ENCODE peak calls at places on chromosomes 7 and 10, in five cellular contexts. One of them, this sample, is unnamed.

GRCh38 chr10:60934215-60935175 is 9.5 kb downstream of the RHOBTB1 start:
- DNase-seq in spleen: no peak
- DNase-seq in GM12891: no peak
- DNase-seq in K562: no peak
- DNase-seq in stomach: no peak
- DNase-seq in this sample: no peak

GRCh38 chr7:50728184-50728583 is 54.5 kb downstream of the GRB10 start:
- DNase-seq in spleen: no peak
- DNase-seq in K562: no peak
- DNase-seq in GM12891: no peak
- DNase-seq in stomach: no peak
- DNase-seq in this sample: no peak

GRCh38 chr7:47574473-47575328 is 7.2 kb downstream of the TNS3 start:
- DNase-seq in stomach: peak; percentile 40
- DNase-seq in spleen: no peak
- DNase-seq in K562: no peak
- DNase-seq in GM12891: peak; percentile 33
- DNase-seq in this sample: no peak

GRCh38 chr10:43867113-43867512 is 218.4 kb upstream of the ZNF32 start:
- DNase-seq in spleen: no peak
- DNase-seq in GM12891: no peak
- DNase-seq in K562: no peak
- DNase-seq in stomach: no peak
- DNase-seq in this sample: no peak

GRCh38 chr10:96584035-96584434 is 2.8 kb downstream of the TM9SF3 start:
- DNase-seq in K562: no peak
- DNase-seq in stomach: no peak
- DNase-seq in spleen: no peak
- DNase-seq in GM12891: no peak
- DNase-seq in this sample: no peak

GRCh38 chr7:43105521-43106120 is 6.8 kb upstream of the HECW1 start:
- DNase-seq in K562: no peak
- DNase-seq in spleen: no peak
- DNase-seq in stomach: no peak
- DNase-seq in GM12891: no peak
- DNase-seq in this sample: no peak

GRCh38 chr10:62924344-62924748 is 108.2 kb upstream of the EGR2 start:
- DNase-seq in spleen: peak; percentile 72
- DNase-seq in stomach: no peak
- DNase-seq in K562: no peak
- DNase-seq in GM12891: no peak
- DNase-seq in this sample: peak; percentile 23

GRCh38 chr10:114042895-114043531 is 653 bp upstream of the ADRB1 start:
- DNase-seq in spleen: no peak
- DNase-seq in GM12891: no peak
- DNase-seq in K562: no peak
- DNase-seq in stomach: peak; percentile 36
- DNase-seq in this sample: peak; percentile 47

GRCh38 chr10:47024399-47025252 is 113.4 kb downstream of the PTPN20 start:
- DNase-seq in GM12891: peak; percentile 78
- DNase-seq in K562: peak; percentile 82
- DNase-seq in stomach: peak; percentile 69
- DNase-seq in spleen: peak; percentile 84
- DNase-seq in this sample: peak; percentile 83

GRCh38 chr7:83648464-83649241 is at the start of gene SEMA3E:
- DNase-seq in K562: no peak
- DNase-seq in GM12891: no peak
- DNase-seq in spleen: no peak
- DNase-seq in stomach: peak; percentile 32
- DNase-seq in this sample: no peak

GRCh38 chr10:23314835-23315239 is 29.8 kb downstream of the C10orf67 start:
- DNase-seq in K562: peak; percentile 14
- DNase-seq in GM12891: peak; percentile 10
- DNase-seq in stomach: peak; percentile 52
- DNase-seq in spleen: no peak
- DNase-seq in this sample: peak; percentile 48

GRCh38 chr7:133509822-133510221 is 256.9 kb downstream of the EXOC4 start:
- DNase-seq in spleen: no peak
- DNase-seq in K562: no peak
- DNase-seq in GM12891: no peak
- DNase-seq in stomach: no peak
- DNase-seq in this sample: no peak

GRCh38 chr7:121328508-121329459 is at the start of gene WNT16:
- DNase-seq in spleen: peak; percentile 85
- DNase-seq in K562: peak; percentile 82
- DNase-seq in GM12891: peak; percentile 11
- DNase-seq in stomach: no peak
- DNase-seq in this sample: peak; percentile 92

GRCh38 chr7:111083423-111083822 is 7.5 kb upstream of the LRRN3 start:
- DNase-seq in stomach: no peak
- DNase-seq in GM12891: peak; percentile 16
- DNase-seq in spleen: no peak
- DNase-seq in K562: no peak
- DNase-seq in this sample: no peak

GRCh38 chr7:82319674-82320118 is 123.9 kb downstream of the CACNA2D1 start:
- DNase-seq in spleen: no peak
- DNase-seq in stomach: peak; percentile 70
- DNase-seq in GM12891: no peak
- DNase-seq in K562: no peak
- DNase-seq in this sample: peak; percentile 83

GRCh38 chr7:133770863-133771492 is 356.2 kb upstream of the LRGUK start:
- DNase-seq in spleen: no peak
- DNase-seq in GM12891: no peak
- DNase-seq in stomach: no peak
- DNase-seq in K562: no peak
- DNase-seq in this sample: no peak

GRCh38 chr7:141497391-141497790 is 53.8 kb upstream of the AGK start:
- DNase-seq in spleen: no peak
- DNase-seq in stomach: no peak
- DNase-seq in GM12891: no peak
- DNase-seq in K562: no peak
- DNase-seq in this sample: no peak

GRCh38 chr7:28330384-28331070 is 81.8 kb upstream of the CREB5 start:
- DNase-seq in K562: no peak
- DNase-seq in GM12891: no peak
- DNase-seq in stomach: no peak
- DNase-seq in spleen: no peak
- DNase-seq in this sample: no peak

GRCh38 chr10:72375585-72375984 is 20.9 kb upstream of the DNAJB12 start:
- DNase-seq in stomach: no peak
- DNase-seq in spleen: no peak
- DNase-seq in GM12891: no peak
- DNase-seq in K562: peak; percentile 51
- DNase-seq in this sample: no peak

DNA sequence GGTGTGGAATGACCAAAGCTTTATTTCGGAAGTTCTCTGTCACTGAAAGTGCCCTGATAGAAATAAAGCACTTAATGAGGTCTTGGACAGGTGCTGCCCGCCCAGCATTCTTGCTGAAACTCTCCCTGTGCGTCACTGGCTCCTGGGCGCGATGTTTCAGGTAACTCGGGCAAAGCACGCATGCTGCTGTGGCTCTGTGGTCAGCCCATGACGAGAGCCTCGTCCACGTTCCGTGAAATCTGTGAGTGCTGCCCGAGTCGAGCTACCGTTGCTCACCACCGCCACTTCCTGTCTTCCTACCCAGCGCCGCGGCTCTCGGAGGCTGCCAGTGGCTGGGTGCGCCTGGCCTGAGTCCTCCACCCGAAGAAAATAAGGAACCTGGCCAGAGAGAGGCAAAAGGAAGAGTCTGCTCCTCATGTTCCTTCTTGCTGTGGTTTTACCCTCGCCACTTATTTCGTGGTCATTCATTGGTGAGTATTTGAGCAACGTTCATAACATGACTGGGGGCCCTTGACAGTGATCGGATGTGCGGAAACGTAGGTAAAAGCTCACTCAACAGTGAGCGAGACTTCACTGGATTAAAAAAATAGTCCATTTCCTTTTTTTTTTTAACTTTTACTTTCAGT is 95.5 kb downstream of the MAP3K8 start:
- DNase-seq in K562: no peak
- DNase-seq in GM12891: peak; percentile 27
- DNase-seq in stomach: peak; percentile 70
- DNase-seq in spleen: peak; percentile 96
- DNase-seq in this sample: no peak
- TF ChIP-seq POLR2AphosphoS5 in K562: no peak
- TF ChIP-seq POLR2AphosphoS5 in GM12891: peak; percentile 61
- TF ChIP-seq POLR2AphosphoS5 in stomach: no peak
- TF ChIP-seq POLR2AphosphoS5 in spleen: peak; percentile 93
- TF ChIP-seq POLR2AphosphoS5 in this sample: no peak

DNA sequence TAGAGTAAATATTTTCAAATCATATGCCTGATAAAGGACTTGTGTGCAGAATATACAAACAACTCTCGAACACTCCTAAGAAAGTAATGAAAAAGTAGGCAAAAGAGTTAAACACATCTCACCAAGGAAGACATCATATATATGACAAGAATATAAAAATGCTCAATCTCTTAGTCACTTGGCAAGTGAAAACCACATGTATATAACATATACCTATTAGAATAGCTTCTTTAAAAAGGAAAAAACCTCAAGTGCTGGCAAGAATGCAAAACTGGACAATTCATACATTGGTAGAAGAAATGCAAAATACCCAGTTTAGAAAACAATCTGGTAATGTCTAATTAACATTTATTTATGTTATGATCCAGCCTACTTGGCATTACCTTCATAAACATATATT is 146.6 kb upstream of the DGKB start:
- DNase-seq in K562: no peak
- DNase-seq in GM12891: no peak
- DNase-seq in spleen: no peak
- DNase-seq in stomach: no peak
- DNase-seq in this sample: no peak
- TF ChIP-seq POLR2AphosphoS5 in K562: no peak
- TF ChIP-seq POLR2AphosphoS5 in GM12891: no peak
- TF ChIP-seq POLR2AphosphoS5 in spleen: no peak
- TF ChIP-seq POLR2AphosphoS5 in stomach: no peak
- TF ChIP-seq POLR2AphosphoS5 in this sample: no peak

GRCh38 chr7:91164531-91164930 is 99.7 kb upstream of the FZD1 start:
- DNase-seq in stomach: no peak
- DNase-seq in GM12891: no peak
- DNase-seq in K562: no peak
- DNase-seq in spleen: no peak
- DNase-seq in this sample: no peak

GRCh38 chr7:91164948-91165845 is 99.0 kb upstream of the FZD1 start:
- DNase-seq in GM12891: peak; percentile 13
- DNase-seq in K562: no peak
- DNase-seq in spleen: no peak
- DNase-seq in stomach: no peak
- DNase-seq in this sample: no peak

GRCh38 chr7:91168766-91169518 is 95.3 kb upstream of the FZD1 start:
- DNase-seq in spleen: no peak
- DNase-seq in K562: no peak
- DNase-seq in stomach: no peak
- DNase-seq in GM12891: no peak
- DNase-seq in this sample: peak; percentile 59

GRCh38 chr7:91162415-91162814 is 101.8 kb upstream of the FZD1 start:
- DNase-seq in GM12891: no peak
- DNase-seq in spleen: no peak
- DNase-seq in K562: no peak
- DNase-seq in stomach: no peak
- DNase-seq in this sample: no peak

DNA sequence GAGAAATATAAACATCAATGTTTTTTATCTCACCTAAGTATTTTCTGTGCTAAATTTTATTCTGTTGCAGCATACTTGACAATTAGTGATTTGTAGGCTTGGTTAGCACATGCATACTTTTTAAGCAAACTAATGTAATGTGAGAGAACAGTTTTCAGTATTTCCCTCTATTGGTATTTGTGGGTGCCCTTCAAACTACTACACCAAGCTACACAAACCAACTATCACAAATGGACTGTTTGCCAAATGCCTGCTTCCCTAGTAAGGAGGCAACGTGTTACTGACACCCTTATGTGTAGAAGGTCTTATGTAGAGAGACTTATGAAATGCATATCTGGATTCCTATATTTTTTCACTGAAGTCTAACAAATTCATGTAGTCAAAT is 98.4 kb upstream of the FZD1 start:
- DNase-seq in spleen: no peak
- DNase-seq in K562: no peak
- DNase-seq in stomach: no peak
- DNase-seq in GM12891: no peak
- DNase-seq in this sample: no peak
- TF ChIP-seq POLR2AphosphoS5 in spleen: no peak
- TF ChIP-seq POLR2AphosphoS5 in K562: no peak
- TF ChIP-seq POLR2AphosphoS5 in stomach: no peak
- TF ChIP-seq POLR2AphosphoS5 in GM12891: no peak
- TF ChIP-seq POLR2AphosphoS5 in this sample: no peak

DNA sequence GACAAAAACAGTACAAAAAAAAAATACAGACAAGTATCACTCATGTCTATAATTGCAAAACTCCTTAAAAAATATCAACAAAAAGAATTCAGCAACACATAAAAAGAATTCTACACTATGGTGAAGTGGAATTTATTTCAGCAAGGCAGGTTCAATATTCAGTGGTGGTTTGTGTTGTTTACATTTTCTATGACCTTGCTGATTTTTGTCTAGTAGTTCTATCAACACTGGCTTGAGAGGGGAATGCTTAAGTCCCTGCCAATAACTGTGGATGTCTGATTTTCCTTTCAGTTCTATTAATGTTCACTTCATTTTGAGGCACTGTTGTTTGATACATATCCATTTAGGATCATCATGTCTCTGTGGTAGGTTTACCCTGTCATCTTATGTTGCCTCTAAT is 58.5 kb downstream of the CADPS2 start:
- DNase-seq in spleen: no peak
- DNase-seq in GM12891: no peak
- DNase-seq in K562: no peak
- DNase-seq in stomach: no peak
- DNase-seq in this sample: no peak
- TF ChIP-seq POLR2AphosphoS5 in spleen: no peak
- TF ChIP-seq POLR2AphosphoS5 in GM12891: no peak
- TF ChIP-seq POLR2AphosphoS5 in K562: no peak
- TF ChIP-seq POLR2AphosphoS5 in stomach: no peak
- TF ChIP-seq POLR2AphosphoS5 in this sample: no peak

GRCh38 chr7:100349757-100350156 is 8.2 kb upstream of the PILRB start:
- DNase-seq in spleen: no peak
- DNase-seq in stomach: no peak
- DNase-seq in K562: no peak
- DNase-seq in GM12891: no peak
- DNase-seq in this sample: no peak
- TF ChIP-seq POLR2AphosphoS5 in spleen: no peak
- TF ChIP-seq POLR2AphosphoS5 in stomach: no peak
- TF ChIP-seq POLR2AphosphoS5 in K562: no peak
- TF ChIP-seq POLR2AphosphoS5 in GM12891: no peak
- TF ChIP-seq POLR2AphosphoS5 in this sample: no peak